ENCODE peak calls at places on chromosomes 4 and X, in six cellular contexts. O is transverse colon; U is OCI-LY7; B is Caco-2; I is A673; H is CD8-positive, alpha-beta T cell. A is an unnamed sample.

GRCh38 chr4:113741971-113742370 is 19.6 kb downstream of the CAMK2D start:
- DNase-seq in O (no peak), U (no peak), B (no peak), I (no peak), H (no peak), A (no peak)

GRCh38 chr4:154332681-154333421 is 158.7 kb downstream of the DCHS2 start:
- DNase-seq in O (peak), U (no peak), B (no peak), I (peak), H (peak), A (peak)

GRCh38 chr4:54274786-54275503 is 45.9 kb downstream of the PDGFRA start:
- DNase-seq in O (no peak), U (no peak), B (no peak), I (no peak), H (no peak), A (no peak)

GRCh38 chrX:120664081-120664480 is 34.2 kb upstream of the C1GALT1C1 start:
- DNase-seq in O (no peak), U (peak), B (no peak), I (peak), H (no peak), A (no peak)

GRCh38 chr4:133149932-133150642 is 993 bp downstream of the PCDH10 start:
- DNase-seq in O (no peak), U (no peak), B (no peak), I (peak), H (no peak), A (no peak)

GRCh38 chr4:87240341-87240740 is 19.9 kb upstream of the KLHL8 start:
- DNase-seq in O (no peak), U (no peak), B (no peak), I (no peak), H (no peak), A (no peak)

GRCh38 chrX:56366901-56367300 is 134.7 kb downstream of the KLF8 start:
- DNase-seq in O (peak), U (no peak), B (no peak), I (no peak), H (no peak), A (peak)

GRCh38 chrX:74372272-74372671 is 49.0 kb upstream of the SLC16A2 start:
- DNase-seq in O (no peak), U (no peak), B (no peak), I (no peak), H (no peak), A (no peak)

GRCh38 chr4:185341377-185341776 is 54.3 kb downstream of the LRP2BP start:
- DNase-seq in O (no peak), U (no peak), B (no peak), I (no peak), H (no peak), A (no peak)

GRCh38 chr4:136643416-136643815 is 888.9 kb downstream of the PCDH18 start:
- DNase-seq in O (no peak), U (no peak), B (no peak), I (no peak), H (no peak), A (no peak)

GRCh38 chr4:176561368-176561767 is 231.4 kb downstream of the VEGFC start:
- DNase-seq in O (no peak), U (no peak), B (no peak), I (no peak), H (no peak), A (no peak)

GRCh38 chr4:178275671-178276360 is 833.6 kb upstream of the AGA start:
- DNase-seq in O (no peak), U (no peak), B (no peak), I (peak), H (no peak), A (no peak)

GRCh38 chr4:41009411-41009810 is 204.9 kb downstream of the APBB2 start:
- DNase-seq in O (no peak), U (no peak), B (no peak), I (no peak), H (no peak), A (no peak)

GRCh38 chr4:122622400-122622799 is 1.5 kb upstream of the IL21 start:
- DNase-seq in O (no peak), U (no peak), B (no peak), I (no peak), H (no peak), A (no peak)

GRCh38 chr4:103915224-103915869 is 195.6 kb upstream of the TACR3 start:
- DNase-seq in O (no peak), U (peak), B (peak), I (peak), H (no peak), A (no peak)

GRCh38 chrX:150574824-150575409 is 6.5 kb downstream of the MTM1 start:
- DNase-seq in O (no peak), U (peak), B (no peak), I (no peak), H (no peak), A (no peak)

GRCh38 chr4:21469438-21470032 is 479.0 kb downstream of the KCNIP4 start:
- DNase-seq in O (no peak), U (peak), B (peak), I (peak), H (no peak), A (no peak)

GRCh38 chr4:167034983-167035382 is 199.3 kb downstream of the SPOCK3 start:
- DNase-seq in O (no peak), U (no peak), B (no peak), I (no peak), H (no peak), A (no peak)

DNA sequence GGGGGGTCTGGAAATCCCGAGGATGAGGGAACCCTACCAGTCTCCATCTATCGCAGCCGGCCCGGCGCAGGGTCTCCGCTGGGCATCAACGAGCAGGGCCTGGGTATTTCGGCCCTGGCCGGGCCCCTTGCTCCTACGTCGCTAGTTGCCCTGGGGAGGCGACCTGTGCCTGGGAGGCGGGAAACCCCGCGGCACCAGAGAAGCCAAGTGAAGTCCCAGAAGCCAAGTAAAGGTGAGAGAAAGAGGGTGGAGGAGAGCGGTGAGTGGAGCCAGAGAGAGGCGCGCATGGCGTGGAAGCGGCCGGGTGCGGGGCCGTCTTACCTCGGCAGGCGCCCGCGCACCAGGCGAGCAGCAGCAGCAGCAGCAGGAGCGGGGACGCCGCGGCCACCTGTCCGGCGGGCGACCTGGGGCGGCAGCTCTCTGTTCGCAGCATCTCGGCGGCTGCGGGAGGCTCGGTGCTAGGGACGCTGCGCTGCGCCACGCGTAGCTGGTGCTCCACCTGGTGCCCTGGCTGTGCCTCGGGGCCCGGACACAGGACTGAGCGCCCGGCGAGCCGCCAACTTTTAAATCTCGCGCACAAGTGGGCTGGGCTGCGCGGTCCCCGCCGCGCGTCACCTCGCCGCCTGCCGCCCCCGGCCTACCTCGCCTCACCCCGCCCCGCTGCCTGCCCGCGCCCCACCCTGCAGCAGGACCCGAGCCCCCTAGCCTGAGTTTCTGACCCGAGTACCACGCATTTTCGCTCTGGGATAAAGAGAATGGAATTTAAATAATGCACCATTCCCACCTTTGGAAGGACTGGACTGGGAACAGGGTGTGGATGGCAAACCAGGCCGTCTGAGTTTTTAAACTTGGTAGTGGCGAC is at the start of gene NMU:
- DNase-seq in O (peak), U (no peak), B (peak), I (no peak), H (peak), A (peak)
- H3K4me3 ChIP-seq in O (peak), U (no peak), B (peak), I (peak), H (no peak), A (peak)

DNA sequence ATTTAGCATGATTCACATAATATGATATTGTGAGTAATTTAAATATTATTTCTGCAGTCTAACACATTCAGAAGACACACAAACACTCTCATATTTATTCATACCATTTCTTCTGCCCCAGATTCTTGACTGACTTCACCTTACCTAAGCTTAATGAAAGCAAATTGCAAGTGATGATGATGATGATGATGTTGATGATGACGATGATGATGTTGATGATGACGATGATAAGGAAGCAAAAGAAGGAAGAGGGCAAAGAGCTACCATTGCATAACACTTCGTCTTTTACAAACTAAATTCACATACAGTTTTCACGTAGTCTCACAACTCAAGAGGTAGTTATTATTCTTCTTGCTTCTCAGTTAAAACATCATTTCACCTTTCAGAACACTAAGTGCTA is 404.7 kb downstream of the NAF1 start:
- DNase-seq in O (no peak), U (no peak), B (no peak), I (no peak), H (no peak), A (no peak)
- TF ChIP-seq CTCF in O (no peak), U (no peak), B (no peak), I (no peak), H (no peak), A (no peak)

DNA sequence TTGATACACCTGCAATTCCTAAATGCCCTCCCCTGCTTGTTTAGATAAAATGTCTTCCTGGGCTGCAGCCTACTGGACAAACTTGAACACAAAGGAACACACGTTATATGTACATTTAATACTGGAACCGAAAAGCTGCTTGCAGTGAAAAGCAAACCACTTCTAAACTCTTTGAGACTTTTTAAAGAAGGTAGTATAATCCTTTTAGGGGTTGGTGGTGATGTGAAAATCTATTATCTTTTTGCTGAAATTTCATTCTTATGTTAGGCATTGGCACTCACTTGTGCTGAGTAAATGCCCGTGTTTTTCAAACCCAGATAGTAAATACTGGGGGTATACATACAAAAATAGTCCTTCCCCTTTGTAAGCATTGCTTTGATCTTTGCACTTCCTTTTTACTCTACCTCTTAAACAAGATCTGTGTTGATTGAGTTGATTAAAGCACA is 2.2 kb downstream of the NFKB1 start:
- DNase-seq in O (no peak), U (peak), B (no peak), I (no peak), H (no peak), A (no peak)
- H3K4me3 ChIP-seq in O (peak), U (peak), B (peak), I (no peak), H (peak), A (peak)

GRCh38 chr4:171785392-171785791 is 27.8 kb upstream of the GALNTL6 start:
- DNase-seq in O (no peak), U (no peak), B (no peak), I (no peak), H (no peak), A (no peak)
- TF ChIP-seq CTCF in O (no peak), U (peak), B (no peak), I (peak), H (no peak), A (no peak)

DNA sequence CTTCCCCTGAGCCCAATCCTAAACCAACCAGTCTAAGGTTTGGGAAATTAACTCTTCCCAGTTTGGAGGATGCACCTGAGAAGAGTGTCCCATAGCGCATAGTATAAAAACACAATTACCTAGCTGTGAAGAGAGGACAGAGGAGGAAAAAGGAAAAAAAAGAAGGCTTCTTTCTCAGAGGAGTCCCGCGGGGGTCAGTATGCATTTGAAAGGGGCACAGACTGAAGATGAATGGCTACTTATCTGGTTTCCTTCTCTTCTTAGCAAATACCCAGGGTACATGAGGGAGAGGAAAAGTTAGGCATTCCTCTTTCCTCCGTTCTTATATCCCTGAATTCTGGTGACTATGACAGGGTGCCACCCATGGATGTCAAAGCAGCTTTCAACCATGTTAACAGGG is 96.9 kb downstream of the TMEM47 start:
- DNase-seq in O (no peak), U (no peak), B (no peak), I (no peak), H (no peak), A (no peak)
- H3K4me3 ChIP-seq in O (no peak), U (no peak), B (no peak), I (no peak), H (no peak), A (no peak)

GRCh38 chr4:2931765-2932560 is 31.2 kb downstream of the NOP14 start:
- DNase-seq in O (peak), U (peak), B (no peak), I (peak), H (peak), A (peak)
- TF ChIP-seq CTCF in O (no peak), U (peak), B (no peak), I (peak), H (no peak), A (peak)

DNA sequence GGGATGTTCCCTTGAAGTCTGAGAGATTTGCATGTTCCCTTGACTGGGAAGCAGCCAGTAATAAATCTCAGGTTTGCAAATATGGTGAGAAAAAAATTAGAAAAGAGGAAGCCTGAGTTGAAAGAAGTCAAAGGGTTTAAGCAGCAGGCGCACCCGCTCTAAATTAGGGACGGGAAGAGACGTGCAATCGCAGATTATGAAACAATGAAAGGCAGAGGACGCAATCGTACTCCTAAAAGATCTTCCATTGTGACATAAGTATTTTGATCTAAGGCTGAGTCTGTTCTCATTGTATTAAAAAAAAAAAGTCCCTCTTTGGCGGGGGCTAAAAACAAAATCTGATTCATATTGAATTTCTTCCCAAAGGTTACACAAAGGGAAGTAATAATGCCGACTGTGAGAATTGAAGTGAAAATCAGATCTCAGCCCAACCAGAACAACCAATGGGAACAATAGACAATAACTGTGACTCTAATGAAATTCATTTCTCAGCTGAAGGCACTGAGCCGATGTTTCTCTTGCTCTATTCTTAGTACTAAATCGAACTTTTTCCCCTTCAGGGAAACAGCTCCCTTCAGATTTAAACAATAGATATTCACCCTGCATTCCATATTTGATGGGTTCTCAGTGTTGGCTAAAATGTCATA is 28.3 kb downstream of the SAT1 start:
- DNase-seq in O (no peak), U (no peak), B (no peak), I (peak), H (no peak), A (no peak)
- H3K4me3 ChIP-seq in O (no peak), U (no peak), B (no peak), I (peak), H (no peak), A (no peak)

GRCh38 chr4:28443786-28444412 is 1583.3 kb downstream of the STIM2 start:
- DNase-seq in O (no peak), U (no peak), B (no peak), I (no peak), H (no peak), A (no peak)
- TF ChIP-seq CTCF in O (no peak), U (no peak), B (no peak), I (no peak), H (no peak), A (no peak)